ENCODE peak calls at places on chromosomes 4 and X, in nine cellular contexts. A, H, R, Y, C, P, O, F and Z are unnamed samples. For H3K4me1, the result is how much of the 10 kb centered on the place peaks cover.

GRCh38 chrX:150508461-150509367 is 59.7 kb upstream of the MTM1 start:
- DNase-seq in Y (no peak), P (peak), O (no peak), H (peak), A (peak), F (no peak), R (peak), C (peak), Z (peak)

GRCh38 chr4:75345436-75345835 is 168.8 kb downstream of the RCHY1 start:
- DNase-seq in O (no peak), A (no peak), P (no peak), R (no peak), Y (no peak), F (peak), C (no peak), H (no peak), Z (no peak)

GRCh38 chr4:107896158-107896645 is 35.1 kb upstream of the CYP2U1 start:
- DNase-seq in F (peak), C (no peak), Y (peak), H (no peak), O (no peak), R (no peak), A (no peak), P (no peak), Z (no peak)

GRCh38 chr4:104494822-104495559 is at the start of gene CXXC4:
- DNase-seq in Y (peak), A (peak), C (peak), P (peak), H (peak), R (peak), F (peak), O (peak), Z (no peak)

GRCh38 chr4:37938208-37938607 is 22.0 kb upstream of the PTTG2 start:
- DNase-seq in A (no peak), O (no peak), C (no peak), R (no peak), H (no peak), P (no peak), F (no peak), Y (no peak), Z (no peak)

GRCh38 chr4:139887378-139887801 is 221.8 kb downstream of the MGST2 start:
- DNase-seq in C (no peak), O (no peak), H (no peak), A (no peak), P (no peak), Y (peak), R (no peak), F (no peak), Z (no peak)

GRCh38 chrX:44344194-44344593 is 722 bp upstream of the EFHC2 start:
- DNase-seq in R (no peak), A (peak), O (no peak), Y (no peak), P (peak), C (peak), F (no peak), H (no peak), Z (no peak)

GRCh38 chr4:18533262-18533775 is 511.8 kb upstream of the LCORL start:
- DNase-seq in F (no peak), O (no peak), H (no peak), Y (no peak), P (no peak), R (no peak), C (no peak), A (no peak), Z (no peak)

GRCh38 chrX:31153475-31154047 is 81.7 kb upstream of the FTHL17 start:
- DNase-seq in Y (no peak), A (no peak), O (no peak), R (no peak), C (no peak), F (no peak), H (no peak), P (no peak), Z (no peak)

GRCh38 chrX:72620550-72621145 is 48.0 kb upstream of the HDAC8 start:
- DNase-seq in P (peak), R (peak), O (no peak), H (peak), C (peak), F (peak), Y (peak), A (peak), Z (peak)

GRCh38 chrX:150848914-150849365 is 49.5 kb downstream of the CD99L2 start:
- DNase-seq in P (no peak), A (peak), R (no peak), Y (peak), H (no peak), C (peak), O (no peak), F (no peak), Z (no peak)

GRCh38 chr4:86331362-86331761 is 28.5 kb downstream of the MAPK10 start:
- DNase-seq in O (no peak), F (no peak), A (no peak), C (no peak), Y (no peak), R (no peak), H (no peak), P (no peak), Z (no peak)

GRCh38 chrX:96447161-96447560 is 237.5 kb upstream of the DIAPH2 start:
- DNase-seq in F (no peak), A (no peak), H (no peak), P (no peak), Y (no peak), C (no peak), R (no peak), O (no peak), Z (no peak)

GRCh38 chrX:68440940-68441339 is 7.6 kb upstream of the OPHN1 start:
- DNase-seq in P (peak), A (peak), H (peak), R (peak), O (peak), Y (peak), F (peak), C (peak), Z (peak)

GRCh38 chrX:13162772-13163171 is 118.4 kb upstream of the FAM9C start:
- DNase-seq in Y (no peak), F (no peak), P (no peak), A (no peak), H (no peak), C (no peak), O (no peak), R (no peak), Z (no peak)

GRCh38 chr4:76729991-76730390 is 168.0 kb downstream of the SOWAHB start:
- DNase-seq in A (no peak), F (no peak), H (no peak), R (no peak), P (no peak), Y (no peak), C (no peak), O (no peak), Z (no peak)

GRCh38 chr4:155796031-155796430 is 37.2 kb downstream of the GUCY1B1 start:
- DNase-seq in O (no peak), Y (no peak), P (no peak), R (no peak), C (no peak), A (no peak), F (peak), H (no peak), Z (no peak)
- TF ChIP-seq CTCF in O (peak), Y (peak), P (no peak), R (peak), C (no peak), A (peak), F (peak), H (peak), Z (no peak)

DNA sequence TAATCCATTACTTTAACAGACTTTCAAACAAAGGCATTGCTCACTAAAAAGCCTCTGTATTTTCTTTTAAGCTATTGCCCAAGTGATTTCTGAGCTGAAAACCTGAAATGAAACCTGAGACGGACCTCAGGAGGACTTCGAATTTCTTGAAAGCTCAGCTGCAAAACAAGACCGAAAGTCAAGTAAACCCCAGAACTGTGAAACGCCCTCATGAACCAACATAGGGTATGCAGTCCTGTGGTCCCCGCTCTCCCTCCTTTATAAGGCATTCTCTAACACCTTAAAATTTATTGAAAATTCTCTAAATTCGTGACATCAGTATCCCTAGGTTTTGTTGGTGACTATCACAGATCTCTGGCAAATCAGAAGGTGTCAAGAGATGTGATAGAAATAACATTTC is 91.8 kb downstream of the SHISA3 start:
- DNase-seq in H (no peak), F (no peak), Y (no peak), A (no peak), O (no peak), C (no peak), P (no peak), R (no peak), Z (no peak)
- H3K4me1 ChIP-seq in H (under half), F (under half), Y (under half), A (under half), O (under half), C (under half), P (under half), R (under half), Z (under half)

GRCh38 chrX:19659929-19660328 is 144.6 kb upstream of the MAP3K15 start:
- DNase-seq in A (no peak), Y (no peak), H (no peak), F (no peak), O (no peak), C (no peak), P (no peak), R (no peak), Z (no peak)
- TF ChIP-seq CTCF in A (no peak), Y (peak), H (no peak), F (no peak), O (no peak), C (no peak), P (no peak), R (no peak), Z (no peak)

DNA sequence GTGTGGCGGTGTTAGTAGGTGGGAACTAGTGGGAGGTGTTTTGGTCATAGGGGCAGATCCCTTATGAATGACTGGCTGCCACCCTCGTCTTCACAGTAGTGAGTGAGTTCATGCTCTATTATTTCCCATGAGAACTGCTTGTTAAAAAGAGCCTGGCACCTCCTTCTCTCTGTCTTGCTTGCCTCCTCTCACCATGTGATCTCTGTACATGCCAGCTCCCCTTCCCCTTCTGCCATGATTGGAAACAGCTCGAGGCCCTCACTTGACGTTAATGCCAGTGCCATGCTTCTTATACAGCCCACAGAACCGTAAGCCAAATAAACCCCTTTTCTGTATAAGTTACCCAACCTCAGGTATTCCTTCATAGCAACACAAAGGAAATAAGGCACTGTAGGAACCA is 21.7 kb downstream of the PNMA6F start:
- DNase-seq in A (no peak), O (no peak), F (no peak), C (no peak), P (no peak), R (no peak), Y (no peak), H (no peak), Z (no peak)
- H3K4me1 ChIP-seq in A (under half), O (under half), F (under half), C (under half), P (under half), R (under half), Y (under half), H (under half), Z (under half)

GRCh38 chrX:108699368-108699767 is 37.0 kb downstream of the IRS4 start:
- DNase-seq in F (peak), H (no peak), C (no peak), P (no peak), Y (peak), R (no peak), A (no peak), O (peak), Z (no peak)
- TF ChIP-seq CTCF in F (peak), H (peak), C (peak), P (no peak), Y (peak), R (peak), A (peak), O (peak), Z (no peak)

GRCh38 chr4:119281374-119281773 is 40.6 kb downstream of the FABP2 start:
- DNase-seq in F (no peak), H (no peak), R (no peak), Y (no peak), P (no peak), A (no peak), O (no peak), C (no peak), Z (no peak)
- H3K4me1 ChIP-seq in F (under half), H (half or more), R (under half), Y (under half), P (under half), A (under half), O (under half), C (under half), Z (under half)

GRCh38 chrX:115268421-115268820 is 21.1 kb upstream of the LUZP4 start:
- DNase-seq in P (no peak), A (no peak), C (no peak), O (peak), F (no peak), R (no peak), Y (no peak), H (no peak), Z (no peak)

GRCh38 chrX:115260330-115260729 is 26.4 kb upstream of the LRCH2 start:
- DNase-seq in H (no peak), C (no peak), A (no peak), P (no peak), O (no peak), Y (peak), R (no peak), F (peak), Z (no peak)

GRCh38 chrX:115266300-115266699 is 23.2 kb upstream of the LUZP4 start:
- DNase-seq in F (no peak), Y (peak), O (no peak), A (no peak), R (no peak), H (no peak), P (no peak), C (no peak), Z (no peak)

GRCh38 chrX:115261148-115261547 is 27.3 kb upstream of the LRCH2 start:
- DNase-seq in A (no peak), R (no peak), Y (no peak), H (no peak), O (no peak), P (no peak), C (no peak), F (no peak), Z (no peak)

DNA sequence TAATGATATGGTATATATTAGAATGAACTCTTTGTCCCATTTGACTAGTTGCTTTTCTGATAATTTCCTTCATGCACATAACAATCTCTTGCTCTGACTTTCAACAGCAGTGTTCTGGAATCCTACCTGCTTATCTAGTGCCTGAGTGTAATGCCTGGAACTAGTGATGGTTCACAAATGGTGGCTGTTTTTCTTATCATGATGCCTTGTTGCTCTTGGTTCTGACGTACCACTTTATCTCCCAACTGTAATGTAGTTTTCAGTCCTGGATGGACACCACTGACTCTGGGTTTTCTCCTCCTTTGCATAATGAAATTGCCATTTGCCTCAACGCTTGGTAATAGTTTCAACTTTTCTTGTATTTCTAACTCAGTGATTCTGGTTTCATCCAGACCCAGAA is 25.5 kb upstream of the LUZP4 start:
- DNase-seq in H (no peak), P (no peak), A (no peak), Y (no peak), F (no peak), C (no peak), O (no peak), R (no peak), Z (no peak)
- TF ChIP-seq CTCF in H (no peak), P (no peak), A (no peak), Y (no peak), F (no peak), C (no peak), O (no peak), R (no peak), Z (no peak)

GRCh38 chr4:176745902-176746301 is 46.8 kb downstream of the VEGFC start:
- DNase-seq in R (no peak), O (no peak), H (no peak), A (no peak), C (no peak), F (no peak), P (no peak), Y (peak), Z (no peak)
- H3K4me1 ChIP-seq in R (under half), O (under half), H (under half), A (under half), C (under half), F (under half), P (under half), Y (under half), Z (under half)

GRCh38 chr4:163892417-163892816 is 397.9 kb downstream of the TMA16 start:
- DNase-seq in Y (no peak), F (no peak), P (no peak), R (no peak), A (no peak), O (no peak), C (no peak), H (no peak), Z (no peak)
- TF ChIP-seq CTCF in Y (no peak), F (no peak), P (no peak), R (no peak), A (no peak), O (no peak), C (no peak), H (no peak), Z (no peak)

DNA sequence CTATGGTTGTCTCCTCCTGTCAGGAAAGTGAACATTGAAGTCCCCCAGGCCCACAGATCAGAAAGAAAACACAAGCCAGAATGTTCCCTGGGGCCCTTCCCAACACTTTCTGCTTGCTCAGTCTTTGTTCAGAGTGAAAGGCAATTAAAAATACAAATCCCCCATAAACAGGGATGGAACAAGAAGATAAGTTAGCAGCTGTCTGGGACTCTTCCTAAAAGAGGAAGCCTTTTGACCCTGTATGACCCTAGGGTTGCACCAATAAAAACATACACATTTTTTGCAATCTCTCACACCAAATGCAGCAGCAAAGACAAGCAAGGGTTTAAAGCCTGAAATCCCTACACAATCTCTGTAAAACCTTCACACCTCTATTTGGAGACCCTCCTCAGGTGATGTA is 22.6 kb downstream of the IRF2 start:
- DNase-seq in O (no peak), A (no peak), R (no peak), P (no peak), H (no peak), C (no peak), F (no peak), Y (no peak), Z (no peak)
- H3K4me1 ChIP-seq in O (under half), A (under half), R (half or more), P (under half), H (half or more), C (under half), F (under half), Y (under half), Z (half or more)